ENCODE peak calls at places on chromosomes 13 and 19, in four cellular contexts. X is thoracic aorta, U is PC-3, W is H9. A is an unnamed sample.

GRCh38 chr13:80235131-80235530 is 105.8 kb downstream of the SPRY2 start:
- DNase-seq in X (no peak), W (no peak), U (peak), A (no peak)

GRCh38 chr19:10503002-10503789 is at the start of gene KEAP1:
- DNase-seq in U (peak), W (peak), X (no peak), A (no peak)

GRCh38 chr13:72530471-72530870 is 197.0 kb downstream of the MZT1 start:
- DNase-seq in X (no peak), U (peak), W (no peak), A (no peak)

GRCh38 chr13:27026396-27026795 is 145.2 kb downstream of the USP12 start:
- DNase-seq in X (no peak), W (peak), U (no peak), A (no peak)

GRCh38 chr13:36549126-36549702 is 116.9 kb downstream of the CCNA1 start:
- DNase-seq in W (no peak), X (no peak), U (no peak), A (no peak)

GRCh38 chr13:46184277-46184699 is 2.3 kb upstream of the LCP1 start:
- DNase-seq in W (peak), U (peak), X (no peak), A (no peak)

GRCh38 chr13:114124921-114125320 is 7.5 kb downstream of the RASA3 start:
- DNase-seq in W (no peak), X (no peak), U (peak), A (no peak)

GRCh38 chr19:6271251-6271650 is 8.5 kb downstream of the MLLT1 start:
- DNase-seq in U (no peak), X (no peak), W (peak), A (no peak)

GRCh38 chr13:111460548-111461444 is 140.4 kb downstream of the TEX29 start:
- DNase-seq in W (peak), X (no peak), U (peak), A (peak)

GRCh38 chr19:28199323-28199722 is 1013.6 kb downstream of the UQCRFS1 start:
- DNase-seq in W (no peak), U (no peak), X (no peak), A (no peak)

GRCh38 chr13:102233566-102234208 is 168.2 kb downstream of the FGF14 start:
- DNase-seq in U (no peak), X (no peak), W (no peak), A (no peak)

GRCh38 chr13:111531505-111531904 is 211.1 kb downstream of the TEX29 start:
- DNase-seq in X (no peak), W (no peak), U (peak), A (no peak)

GRCh38 chr19:56508282-56508778 is 675 bp downstream of the ZNF471 start:
- DNase-seq in X (no peak), W (no peak), U (no peak), A (no peak)

GRCh38 chr13:111410232-111411021 is 90.0 kb downstream of the TEX29 start:
- DNase-seq in U (no peak), X (no peak), W (no peak), A (no peak)

GRCh38 chr19:10887616-10888367 is 16.4 kb downstream of the CARM1 start:
- DNase-seq in X (no peak), U (no peak), W (peak), A (no peak)

GRCh38 chr19:6509118-6509971 is 7.2 kb upstream of the TUBB4A start:
- DNase-seq in U (no peak), W (no peak), X (no peak), A (no peak)

GRCh38 chr19:44694184-44694579 is 4.8 kb upstream of the CEACAM16 start:
- DNase-seq in W (no peak), U (no peak), X (no peak), A (no peak)

GRCh38 chr13:21014666-21015170 is 46.7 kb downstream of the LATS2 start:
- DNase-seq in U (peak), W (no peak), X (no peak), A (no peak)

GRCh38 chr19:58571575-58571947 is 1.6 kb downstream of the MZF1 start:
- DNase-seq in X (no peak), W (no peak), U (no peak), A (no peak)

GRCh38 chr19:17348700-17349099 is 11.3 kb downstream of the GTPBP3 start:
- DNase-seq in X (peak), W (peak), U (peak), A (no peak)

GRCh38 chr19:44824758-44825157 is 15.9 kb downstream of the BCAM start:
- DNase-seq in U (peak), W (no peak), X (no peak), A (no peak)

GRCh38 chr19:795691-796581 is 1.3 kb upstream of the PTBP1 start:
- DNase-seq in U (no peak), X (no peak), W (peak), A (no peak)

GRCh38 chr19:12784394-12784870 is 6.9 kb upstream of the JUNB start:
- DNase-seq in U (no peak), W (no peak), X (no peak), A (peak)

GRCh38 chr19:12783849-12784393 is 7.4 kb upstream of the JUNB start:
- DNase-seq in X (no peak), W (no peak), U (peak), A (peak)

GRCh38 chr19:12782174-12782423 is 6.7 kb upstream of the HOOK2 start:
- DNase-seq in X (no peak), W (no peak), U (no peak), A (no peak)

GRCh38 chr19:12783226-12783848 is 7.9 kb upstream of the JUNB start:
- DNase-seq in U (no peak), W (no peak), X (no peak), A (peak)

DNA sequence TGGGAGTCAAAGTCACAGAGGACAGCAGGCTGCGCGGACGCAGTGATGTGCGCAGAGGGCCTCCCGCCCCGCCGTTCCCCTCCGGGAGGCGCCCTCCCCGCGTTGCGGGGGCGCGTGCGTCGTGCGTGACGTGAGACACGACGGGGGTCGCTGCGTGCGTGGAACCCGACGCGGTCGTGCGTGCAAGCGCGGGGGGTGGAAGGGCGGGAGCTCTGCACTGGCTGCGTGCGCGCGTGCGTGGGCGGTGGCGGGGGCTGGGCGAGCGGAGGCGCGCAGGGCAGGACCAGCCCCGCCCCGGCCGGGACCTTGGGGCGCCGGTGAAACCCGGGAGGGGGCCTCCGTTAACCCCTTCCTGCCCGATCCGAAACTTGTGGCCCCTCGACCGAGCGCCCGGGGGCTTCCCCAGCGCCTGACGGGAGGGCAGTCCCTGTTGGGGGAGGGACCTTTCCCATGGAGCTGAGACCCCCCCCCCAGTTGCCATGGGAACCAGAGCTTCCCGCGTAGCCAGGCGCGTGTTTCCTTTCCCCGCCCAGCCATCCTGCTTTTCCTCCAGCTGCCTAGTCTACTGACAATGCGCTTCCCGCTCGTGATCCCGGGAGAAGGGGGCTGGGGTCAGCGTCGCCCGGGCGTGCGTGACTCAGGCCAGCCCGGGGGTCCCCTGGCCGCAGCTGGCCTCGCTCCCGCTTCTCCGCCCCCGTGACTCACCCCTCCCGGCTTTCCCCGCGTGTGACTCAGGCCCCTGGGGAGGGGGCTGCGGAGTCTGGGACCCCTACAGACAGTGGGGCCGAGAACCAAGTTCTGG is 7.3 kb upstream of the HOOK2 start:
- DNase-seq in X (no peak), W (peak), U (peak), A (peak)
- TF ChIP-seq CTCF in X (peak), W (peak), U (peak), A (no peak)

GRCh38 chr13:110339263-110339662 is 32.2 kb downstream of the COL4A2 start:
- DNase-seq in W (no peak), X (no peak), U (no peak), A (no peak)

GRCh38 chr13:110339975-110340550 is 33.0 kb downstream of the COL4A2 start:
- DNase-seq in X (no peak), U (no peak), W (no peak), A (no peak)

GRCh38 chr13:110337287-110337686 is 30.2 kb downstream of the COL4A2 start:
- DNase-seq in U (no peak), W (no peak), X (no peak), A (no peak)

GRCh38 chr13:110336681-110337080 is 29.6 kb downstream of the COL4A2 start:
- DNase-seq in U (no peak), W (no peak), X (no peak), A (no peak)

DNA sequence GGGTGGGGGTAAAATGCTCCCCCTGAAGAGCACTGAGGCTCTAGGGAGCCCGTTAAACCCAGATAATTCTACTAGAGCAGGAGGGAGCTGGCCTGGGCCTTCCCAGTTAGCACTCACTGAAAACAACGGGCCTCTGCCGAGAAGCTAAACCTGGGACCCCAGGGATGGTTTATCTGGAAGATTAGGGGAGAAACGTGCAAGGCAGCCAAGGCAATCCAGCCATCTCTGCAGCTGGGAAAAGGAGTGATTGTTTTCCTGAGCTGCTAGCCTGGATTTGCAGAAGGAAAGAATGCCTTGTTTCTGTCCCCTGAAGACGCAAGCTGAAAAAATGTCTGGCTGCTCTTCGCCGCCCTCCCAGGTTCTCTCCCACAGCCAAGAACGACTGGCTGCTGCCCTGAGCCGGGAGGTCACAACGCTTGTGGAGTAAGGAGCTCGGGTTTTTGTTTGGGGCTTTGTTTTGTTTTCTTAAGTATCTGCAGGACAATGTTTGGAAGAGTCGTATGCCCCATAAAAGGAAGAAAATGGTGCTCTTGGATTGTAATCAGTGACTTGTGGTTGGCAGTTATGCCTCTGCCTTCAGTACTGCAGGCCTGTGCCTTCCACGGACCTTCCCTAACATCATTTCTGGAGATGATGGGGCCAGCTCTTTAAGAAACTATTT is 31.5 kb downstream of the COL4A2 start:
- DNase-seq in W (no peak), U (no peak), X (no peak), A (no peak)
- H3K27ac ChIP-seq in W (no peak), U (no peak), X (peak), A (peak)

GRCh38 chr13:97100821-97101220 is 106.5 kb upstream of the OXGR1 start:
- DNase-seq in W (no peak), U (no peak), X (no peak), A (no peak)
- TF ChIP-seq CTCF in W (no peak), U (no peak), X (no peak), A (no peak)

GRCh38 chr13:44967656-44968451 is 21.4 kb downstream of the NUFIP1 start:
- DNase-seq in X (no peak), W (no peak), U (peak), A (no peak)

GRCh38 chr13:44972956-44973581 is 16.2 kb downstream of the NUFIP1 start:
- DNase-seq in W (no peak), X (no peak), U (peak), A (peak)

GRCh38 chr13:44971656-44972595 is 17.3 kb downstream of the NUFIP1 start:
- DNase-seq in U (no peak), W (no peak), X (no peak), A (no peak)

GRCh38 chr13:44974056-44974798 is 15.0 kb downstream of the NUFIP1 start:
- DNase-seq in X (peak), U (no peak), W (no peak), A (no peak)

GRCh38 chr13:44969858-44970484 is 19.3 kb downstream of the NUFIP1 start:
- DNase-seq in X (no peak), U (peak), W (no peak), A (peak)
- H3K27ac ChIP-seq in X (no peak), U (no peak), W (no peak), A (no peak)

GRCh38 chr19:8511573-8512101 is 2.3 kb downstream of the ZNF414 start:
- DNase-seq in W (no peak), U (no peak), X (no peak), A (no peak)
- TF ChIP-seq CTCF in W (peak), U (no peak), X (no peak), A (no peak)

DNA sequence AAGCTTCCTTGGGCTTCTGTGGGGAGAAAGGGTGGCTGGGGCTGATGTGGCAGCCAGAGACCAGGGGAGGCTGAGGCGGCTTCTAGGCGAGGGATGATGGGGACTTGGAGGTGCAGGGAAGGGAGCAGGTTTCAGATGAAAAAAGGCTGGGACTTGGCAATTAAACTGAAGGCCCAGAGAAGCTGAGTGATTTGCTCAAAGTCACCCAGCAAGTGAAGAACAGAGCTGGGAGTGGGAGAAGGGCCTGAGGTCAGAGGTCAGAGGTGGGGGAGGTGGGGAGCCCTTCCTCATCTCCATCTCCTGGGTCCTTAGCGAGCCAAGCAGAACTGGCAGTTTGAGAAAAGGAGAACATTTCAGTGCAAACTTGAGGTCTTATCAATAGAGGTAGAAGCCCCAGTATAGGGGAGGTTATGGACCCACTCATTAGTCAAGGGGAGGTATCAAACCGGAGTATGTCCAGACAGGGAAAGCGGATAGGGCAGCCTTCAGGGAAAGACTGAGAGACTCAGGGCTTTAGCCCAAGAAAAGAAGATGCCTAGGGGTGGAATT is 49.6 kb upstream of the NFIC start:
- DNase-seq in W (no peak), X (no peak), U (no peak), A (no peak)
- H3K27ac ChIP-seq in W (no peak), X (no peak), U (no peak), A (no peak)